ENCODE peak calls at places on chromosomes 2 and 18, in four cellular contexts. C is OCI-LY7, J is fibroblast of pulmonary artery, K is neuronal stem cell. Z is an unnamed sample.

GRCh38 chr2:19176977-19177376 is 181.4 kb downstream of the OSR1 start:
- DNase-seq in C (no peak), J (peak), K (no peak), Z (no peak)

GRCh38 chr2:174334781-174335604 is at the start of gene SP9:
- DNase-seq in C (no peak), J (peak), K (peak), Z (peak)

GRCh38 chr2:99031991-99032390 is 96.0 kb upstream of the CRACDL start:
- DNase-seq in C (no peak), J (no peak), K (no peak), Z (no peak)

GRCh38 chr2:230575640-230576324 is 136.9 kb upstream of the CAB39 start:
- DNase-seq in C (no peak), J (no peak), K (no peak), Z (no peak)

GRCh38 chr18:32598144-32598543 is 127.5 kb upstream of the GAREM1 start:
- DNase-seq in C (no peak), J (no peak), K (no peak), Z (no peak)

GRCh38 chr2:8268172-8268783 is 413.6 kb upstream of the ID2 start:
- DNase-seq in C (no peak), J (peak), K (no peak), Z (peak)

GRCh38 chr2:40658917-40659316 is 207.0 kb upstream of the SLC8A1 start:
- DNase-seq in C (no peak), J (peak), K (peak), Z (no peak)

GRCh38 chr2:168371273-168371992 is 84.6 kb upstream of the CERS6 start:
- DNase-seq in C (peak), J (no peak), K (no peak), Z (no peak)

GRCh38 chr2:215635788-215636139 is 199.9 kb upstream of the FN1 start:
- DNase-seq in C (no peak), J (peak), K (no peak), Z (peak)

GRCh38 chr18:69936191-69936558 is 11.5 kb downstream of the CD226 start:
- DNase-seq in C (no peak), J (peak), K (no peak), Z (no peak)

GRCh38 chr2:40101076-40101688 is 322.1 kb upstream of the THUMPD2 start:
- DNase-seq in C (peak), J (peak), K (no peak), Z (peak)

Z was measured in NCI-H69.